ENCODE peak calls at places on chromosomes 2 and 18, in six cellular contexts. E is mesenchymal stem cell, Y is neuronal stem cell, K is H1, H is mesendoderm, C is IMR-90. F is an unnamed sample.

GRCh38 chr2:64770781-64771334 is 117.1 kb upstream of the SERTAD2 start:
- DNase-seq in E (no peak), Y (no peak), K (no peak), H (peak; percentile 15), C (peak; percentile 97), F (no peak)

GRCh38 chr18:77086034-77086433 is 46.5 kb downstream of the MBP start:
- DNase-seq in E (peak; percentile 84), Y (no peak), K (no peak), H (no peak), C (peak; percentile 81), F (no peak)

GRCh38 chr2:152347076-152347475 is 12.1 kb downstream of the FMNL2 start:
- DNase-seq in E (peak; percentile 71), Y (no peak), K (no peak), H (no peak), C (peak; percentile 74), F (no peak)

GRCh38 chr2:234060236-234060635 is 9.7 kb downstream of the SPP2 start:
- DNase-seq in E (no peak), Y (no peak), K (no peak), H (no peak), C (no peak), F (no peak)

GRCh38 chr18:69817335-69817935 is 130.2 kb downstream of the CD226 start:
- DNase-seq in E (peak; percentile 94), Y (no peak), K (no peak), H (peak; percentile 19), C (peak; percentile 98), F (no peak)

GRCh38 chr18:73975266-73975665 is 172.4 kb downstream of the FBXO15 start:
- DNase-seq in E (peak; percentile 50), Y (no peak), K (no peak), H (no peak), C (peak; percentile 31), F (no peak)

GRCh38 chr2:74238879-74239278 is 40.5 kb downstream of the MTHFD2 start:
- DNase-seq in E (peak; percentile 18), Y (no peak), K (no peak), H (no peak), C (peak; percentile 53), F (no peak)

GRCh38 chr2:8290771-8291352 is 391.0 kb upstream of the ID2 start:
- DNase-seq in E (no peak), Y (no peak), K (no peak), H (no peak), C (no peak), F (no peak)

GRCh38 chr2:136134126-136134525 is 16.2 kb upstream of the CXCR4 start:
- DNase-seq in E (no peak), Y (no peak), K (no peak), H (no peak), C (no peak), F (no peak)

GRCh38 chr2:69456950-69457445 is 19.8 kb upstream of the NFU1 start:
- DNase-seq in E (no peak), Y (no peak), K (no peak), H (no peak), C (no peak), F (no peak)

GRCh38 chr18:39485696-39486095 is 1920.1 kb upstream of the CELF4 start:
- DNase-seq in E (peak; percentile 27), Y (no peak), K (no peak), H (no peak), C (peak; percentile 9), F (no peak)

GRCh38 chr2:152505495-152505906 is 170.5 kb downstream of the FMNL2 start:
- DNase-seq in E (peak; percentile 78), Y (no peak), K (no peak), H (no peak), C (peak; percentile 41), F (no peak)

GRCh38 chr2:3628800-3629199 is 29.2 kb upstream of the ALLC start:
- DNase-seq in E (no peak), Y (no peak), K (peak; percentile 21), H (peak; percentile 66), C (no peak), F (peak; percentile 82)

GRCh38 chr2:195660265-195660890 is 3.4 kb downstream of the SLC39A10 start:
- DNase-seq in E (peak; percentile 72), Y (peak; percentile 58), K (no peak), H (peak; percentile 71), C (peak; percentile 82), F (peak; percentile 40)

GRCh38 chr2:59888015-59888414 is 665.4 kb downstream of the BCL11A start:
- DNase-seq in E (no peak), Y (no peak), K (peak; percentile 13), H (peak; percentile 86), C (no peak), F (peak; percentile 43)

GRCh38 chr2:677056-677949 is at the start of gene TMEM18:
- DNase-seq in E (peak; percentile 99), Y (peak; percentile 98), K (peak; percentile 88), H (peak; percentile 99), C (peak; percentile 99), F (peak; percentile 95)

GRCh38 chr18:5868218-5868904 is 27.0 kb downstream of the TMEM200C start:
- DNase-seq in E (peak; percentile 78), Y (peak; percentile 83), K (no peak), H (peak; percentile 90), C (peak; percentile 88), F (peak; percentile 78)

GRCh38 chr18:56869189-56869777 is 218.1 kb downstream of the WDR7 start:
- DNase-seq in E (peak; percentile 65), Y (no peak), K (no peak), H (peak; percentile 51), C (peak; percentile 73), F (no peak)

GRCh38 chr2:8300216-8300615 is 381.6 kb upstream of the ID2 start:
- DNase-seq in E (no peak), Y (no peak), K (no peak), H (no peak), C (no peak), F (no peak)

GRCh38 chr18:62877448-62878221 is 162.3 kb downstream of the PHLPP1 start:
- DNase-seq in E (peak; percentile 47), Y (peak; percentile 61), K (peak; percentile 63), H (peak; percentile 96), C (peak; percentile 65), F (peak; percentile 42)

GRCh38 chr18:61546598-61546997 is 213.4 kb downstream of the CDH20 start:
- DNase-seq in E (peak; percentile 81), Y (no peak), K (no peak), H (no peak), C (peak; percentile 86), F (no peak)

GRCh38 chr2:207085110-207085509 is 80.6 kb downstream of the KLF7 start:
- DNase-seq in E (no peak), Y (no peak), K (no peak), H (no peak), C (no peak), F (no peak)

GRCh38 chr2:185245806-185246205 is 492.8 kb upstream of the FSIP2 start:
- DNase-seq in E (no peak), Y (peak; percentile 9), K (no peak), H (peak; percentile 59), C (no peak), F (no peak)

GRCh38 chr2:176118606-176119370 is 2.2 kb downstream of the HOXD10 start:
- DNase-seq in E (no peak), Y (no peak), K (no peak), H (peak; percentile 84), C (no peak), F (peak; percentile 71)

GRCh38 chr2:43067254-43068052 is 159.0 kb downstream of the ZFP36L2 start:
- DNase-seq in E (no peak), Y (no peak), K (no peak), H (no peak), C (no peak), F (no peak)

GRCh38 chr2:223563462-223563861 is 38.7 kb downstream of the SCG2 start:
- DNase-seq in E (peak; percentile 88), Y (no peak), K (no peak), H (peak; percentile 79), C (peak; percentile 89), F (no peak)

GRCh38 chr2:219356834-219357233 is 24.3 kb upstream of the RESP18 start:
- DNase-seq in E (no peak), Y (no peak), K (no peak), H (no peak), C (no peak), F (no peak)
- H2BK15ac ChIP-seq in E (no peak overlapping the region), Y (no peak overlapping the region), K (no peak overlapping the region), H (no peak overlapping the region), C (no peak overlapping the region), F (no peak overlapping the region)

GRCh38 chr2:19902272-19902730 is 518 bp upstream of the TTC32 start:
- DNase-seq in E (no peak), Y (no peak), K (no peak), H (no peak), C (no peak), F (no peak)
- H4K8ac ChIP-seq in E (peak overlapping the region; percentile 98), Y (no peak overlapping the region), K (no peak overlapping the region), H (no peak overlapping the region), C (peak overlapping the region; percentile 100), F (no peak overlapping the region)

DNA sequence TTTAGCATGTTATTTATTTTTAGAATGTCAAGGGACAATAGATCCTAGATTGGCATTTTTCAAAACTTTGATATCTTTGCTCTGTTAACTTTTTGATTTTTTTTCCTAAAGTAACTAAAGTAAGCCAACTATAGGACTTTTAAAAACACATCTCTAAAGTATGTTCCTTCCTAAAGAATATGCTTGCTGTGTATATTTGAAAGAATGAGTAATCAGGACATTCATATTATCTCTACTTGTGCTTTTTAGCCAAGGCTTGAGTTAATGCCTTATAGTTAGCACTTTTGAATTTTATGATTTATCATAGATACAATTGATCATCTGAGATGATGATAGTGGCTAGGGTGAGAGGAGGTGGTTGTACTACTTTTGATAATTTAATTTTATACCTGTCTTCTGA is 93.6 kb downstream of the BABAM2 start:
- DNase-seq in E (no peak), Y (no peak), K (no peak), H (no peak), C (peak; percentile 37), F (no peak)
- H2BK15ac ChIP-seq in E (no peak overlapping the region), Y (no peak overlapping the region), K (no peak overlapping the region), H (no peak overlapping the region), C (no peak overlapping the region), F (no peak overlapping the region)

GRCh38 chr2:210158236-210158635 is 13.0 kb downstream of the KANSL1L start:
- DNase-seq in E (no peak), Y (no peak), K (no peak), H (no peak), C (no peak), F (no peak)

GRCh38 chr2:210162466-210163124 is 8.6 kb downstream of the KANSL1L start:
- DNase-seq in E (no peak), Y (no peak), K (no peak), H (no peak), C (no peak), F (no peak)

GRCh38 chr2:210157546-210157945 is 13.7 kb downstream of the KANSL1L start:
- DNase-seq in E (no peak), Y (no peak), K (no peak), H (no peak), C (no peak), F (no peak)
- H4K8ac ChIP-seq in E (no peak overlapping the region), Y (no peak overlapping the region), K (no peak overlapping the region), H (no peak overlapping the region), C (no peak overlapping the region), F (no peak overlapping the region)

F was measured in H9.